ENCODE peak calls at places on chromosomes 12 and 14, in nine cellular contexts. One of them, this sample, is unnamed.
A peak's percentile ranks its signal among the peaks of the same experiment; 100 is the strongest.

GRCh38 chr14:78519863-78520262 is 349.7 kb downstream of the NRXN3 start:
- DNase-seq in fibroblast of lung: peak; percentile 6
- DNase-seq in sigmoid colon: no peak
- DNase-seq in K562: peak; percentile 20
- DNase-seq in osteoblast: no peak
- DNase-seq in HCT116: no peak
- DNase-seq in upper lobe of right lung: no peak
- DNase-seq in transverse colon: peak; percentile 8
- DNase-seq in IMR-90: peak; percentile 4
- DNase-seq in this sample: no peak

GRCh38 chr14:77303417-77304156 is 17.1 kb downstream of the POMT2 start:
- DNase-seq in fibroblast of lung: peak; percentile 91
- DNase-seq in sigmoid colon: no peak
- DNase-seq in K562: peak; percentile 28
- DNase-seq in osteoblast: peak; percentile 95
- DNase-seq in HCT116: peak; percentile 54
- DNase-seq in upper lobe of right lung: no peak
- DNase-seq in transverse colon: no peak
- DNase-seq in IMR-90: peak; percentile 97
- DNase-seq in this sample: no peak

GRCh38 chr12:96409734-96410133 is 9.5 kb upstream of the CDK17 start:
- DNase-seq in fibroblast of lung: no peak
- DNase-seq in sigmoid colon: no peak
- DNase-seq in K562: no peak
- DNase-seq in osteoblast: no peak
- DNase-seq in HCT116: no peak
- DNase-seq in upper lobe of right lung: no peak
- DNase-seq in transverse colon: no peak
- DNase-seq in IMR-90: no peak
- DNase-seq in this sample: no peak

GRCh38 chr14:82075566-82075965 is 541.9 kb upstream of the SEL1L start:
- DNase-seq in fibroblast of lung: no peak
- DNase-seq in sigmoid colon: no peak
- DNase-seq in K562: no peak
- DNase-seq in osteoblast: no peak
- DNase-seq in HCT116: no peak
- DNase-seq in upper lobe of right lung: no peak
- DNase-seq in transverse colon: no peak
- DNase-seq in IMR-90: no peak
- DNase-seq in this sample: no peak

GRCh38 chr12:96176575-96176974 is 17.6 kb upstream of the ELK3 start:
- DNase-seq in fibroblast of lung: no peak
- DNase-seq in sigmoid colon: no peak
- DNase-seq in K562: no peak
- DNase-seq in osteoblast: no peak
- DNase-seq in HCT116: no peak
- DNase-seq in upper lobe of right lung: no peak
- DNase-seq in transverse colon: no peak
- DNase-seq in IMR-90: no peak
- DNase-seq in this sample: no peak

GRCh38 chr14:97413991-97414717 is 617.0 kb downstream of the VRK1 start:
- DNase-seq in fibroblast of lung: no peak
- DNase-seq in sigmoid colon: no peak
- DNase-seq in K562: no peak
- DNase-seq in osteoblast: no peak
- DNase-seq in HCT116: no peak
- DNase-seq in upper lobe of right lung: no peak
- DNase-seq in transverse colon: no peak
- DNase-seq in IMR-90: no peak
- DNase-seq in this sample: no peak

GRCh38 chr12:70964867-70965469 is 44.4 kb upstream of the PTPRR start:
- DNase-seq in fibroblast of lung: no peak
- DNase-seq in sigmoid colon: no peak
- DNase-seq in K562: no peak
- DNase-seq in osteoblast: no peak
- DNase-seq in HCT116: no peak
- DNase-seq in upper lobe of right lung: no peak
- DNase-seq in transverse colon: no peak
- DNase-seq in IMR-90: no peak
- DNase-seq in this sample: no peak

GRCh38 chr12:51915951-51916350 is 8.6 kb downstream of the ACVRL1 start:
- DNase-seq in fibroblast of lung: no peak
- DNase-seq in sigmoid colon: peak; percentile 38
- DNase-seq in K562: no peak
- DNase-seq in osteoblast: no peak
- DNase-seq in HCT116: no peak
- DNase-seq in upper lobe of right lung: no peak
- DNase-seq in transverse colon: no peak
- DNase-seq in IMR-90: no peak
- DNase-seq in this sample: no peak

GRCh38 chr12:96063046-96063445 is 27.7 kb upstream of the LTA4H start:
- DNase-seq in fibroblast of lung: peak; percentile 58
- DNase-seq in sigmoid colon: no peak
- DNase-seq in K562: no peak
- DNase-seq in osteoblast: peak; percentile 72
- DNase-seq in HCT116: no peak
- DNase-seq in upper lobe of right lung: no peak
- DNase-seq in transverse colon: no peak
- DNase-seq in IMR-90: peak; percentile 25
- DNase-seq in this sample: no peak

GRCh38 chr12:103851127-103851526 is 10.1 kb upstream of the NT5DC3 start:
- DNase-seq in fibroblast of lung: no peak
- DNase-seq in sigmoid colon: no peak
- DNase-seq in K562: no peak
- DNase-seq in osteoblast: peak; percentile 76
- DNase-seq in HCT116: no peak
- DNase-seq in upper lobe of right lung: no peak
- DNase-seq in transverse colon: no peak
- DNase-seq in IMR-90: peak; percentile 49
- DNase-seq in this sample: no peak

GRCh38 chr12:53752651-53753050 is 872 bp upstream of the CISTR start:
- DNase-seq in fibroblast of lung: no peak
- DNase-seq in sigmoid colon: no peak
- DNase-seq in K562: no peak
- DNase-seq in osteoblast: no peak
- DNase-seq in HCT116: no peak
- DNase-seq in upper lobe of right lung: no peak
- DNase-seq in transverse colon: no peak
- DNase-seq in IMR-90: no peak
- DNase-seq in this sample: no peak
- H3K4me1 ChIP-seq in fibroblast of lung: peaks cover 5% of the 10 kb centered on the region
- H3K4me1 ChIP-seq in sigmoid colon: peaks cover 43% of the 10 kb centered on the region
- H3K4me1 ChIP-seq in K562: peaks cover 19% of the 10 kb centered on the region
- H3K4me1 ChIP-seq in osteoblast: peaks cover 14% of the 10 kb centered on the region
- H3K4me1 ChIP-seq in HCT116: peaks cover 3% of the 10 kb centered on the region
- H3K4me1 ChIP-seq in upper lobe of right lung: peaks cover 30% of the 10 kb centered on the region
- H3K4me1 ChIP-seq in transverse colon: peaks cover 12% of the 10 kb centered on the region
- H3K4me1 ChIP-seq in IMR-90: peaks cover 6% of the 10 kb centered on the region
- H3K4me1 ChIP-seq in this sample: peaks cover 18% of the 10 kb centered on the region

GRCh38 chr14:49193365-49194050 is 392.7 kb downstream of the RPS29 start:
- DNase-seq in fibroblast of lung: no peak
- DNase-seq in sigmoid colon: no peak
- DNase-seq in K562: no peak
- DNase-seq in osteoblast: no peak
- DNase-seq in HCT116: no peak
- DNase-seq in upper lobe of right lung: no peak
- DNase-seq in transverse colon: no peak
- DNase-seq in IMR-90: no peak
- DNase-seq in this sample: no peak
- H3K4me3 ChIP-seq in fibroblast of lung: no peak overlapping the region
- H3K4me3 ChIP-seq in sigmoid colon: no peak overlapping the region
- H3K4me3 ChIP-seq in K562: no peak overlapping the region
- H3K4me3 ChIP-seq in osteoblast: no peak overlapping the region
- H3K4me3 ChIP-seq in HCT116: no peak overlapping the region
- H3K4me3 ChIP-seq in upper lobe of right lung: no peak overlapping the region
- H3K4me3 ChIP-seq in transverse colon: no peak overlapping the region
- H3K4me3 ChIP-seq in IMR-90: no peak overlapping the region
- H3K4me3 ChIP-seq in this sample: no peak overlapping the region

GRCh38 chr14:37018571-37019240 is 153.7 kb downstream of the SLC25A21 start:
- DNase-seq in fibroblast of lung: no peak
- DNase-seq in sigmoid colon: no peak
- DNase-seq in K562: no peak
- DNase-seq in osteoblast: no peak
- DNase-seq in HCT116: no peak
- DNase-seq in upper lobe of right lung: no peak
- DNase-seq in transverse colon: no peak
- DNase-seq in IMR-90: no peak
- DNase-seq in this sample: no peak

GRCh38 chr14:37027188-37027824 is 145.1 kb downstream of the SLC25A21 start:
- DNase-seq in fibroblast of lung: no peak
- DNase-seq in sigmoid colon: no peak
- DNase-seq in K562: no peak
- DNase-seq in osteoblast: no peak
- DNase-seq in HCT116: no peak
- DNase-seq in upper lobe of right lung: no peak
- DNase-seq in transverse colon: no peak
- DNase-seq in IMR-90: no peak
- DNase-seq in this sample: no peak

GRCh38 chr14:37021406-37021805 is 151.0 kb downstream of the SLC25A21 start:
- DNase-seq in fibroblast of lung: no peak
- DNase-seq in sigmoid colon: no peak
- DNase-seq in K562: no peak
- DNase-seq in osteoblast: no peak
- DNase-seq in HCT116: no peak
- DNase-seq in upper lobe of right lung: no peak
- DNase-seq in transverse colon: no peak
- DNase-seq in IMR-90: no peak
- DNase-seq in this sample: no peak

GRCh38 chr14:37019488-37019887 is 152.9 kb downstream of the SLC25A21 start:
- DNase-seq in fibroblast of lung: no peak
- DNase-seq in sigmoid colon: no peak
- DNase-seq in K562: no peak
- DNase-seq in osteoblast: no peak
- DNase-seq in HCT116: no peak
- DNase-seq in upper lobe of right lung: no peak
- DNase-seq in transverse colon: no peak
- DNase-seq in IMR-90: no peak
- DNase-seq in this sample: no peak

DNA sequence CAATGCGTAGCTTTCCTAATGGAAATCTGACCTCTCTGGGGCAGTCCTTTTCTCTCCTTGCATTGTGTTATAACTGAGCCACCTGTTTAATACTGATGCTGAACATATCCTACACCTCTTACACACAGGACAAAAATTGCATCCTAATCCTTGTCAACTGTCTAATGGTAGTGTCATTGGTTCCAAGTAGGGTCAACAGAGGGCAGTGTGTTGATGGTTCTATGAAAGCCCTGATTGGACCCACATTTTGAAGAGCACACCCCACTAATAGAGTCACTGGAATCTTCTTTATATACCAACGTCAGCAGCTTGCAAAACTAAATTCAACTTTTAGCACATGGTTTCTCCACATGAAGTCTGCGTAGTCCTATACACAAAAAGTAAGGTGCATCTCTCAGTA is 148.2 kb downstream of the SLC25A21 start:
- DNase-seq in fibroblast of lung: no peak
- DNase-seq in sigmoid colon: no peak
- DNase-seq in K562: peak; percentile 7
- DNase-seq in osteoblast: no peak
- DNase-seq in HCT116: no peak
- DNase-seq in upper lobe of right lung: no peak
- DNase-seq in transverse colon: no peak
- DNase-seq in IMR-90: no peak
- DNase-seq in this sample: no peak
- TF ChIP-seq CTCF in fibroblast of lung: no peak
- TF ChIP-seq CTCF in sigmoid colon: no peak
- TF ChIP-seq CTCF in K562: peak; percentile 19
- TF ChIP-seq CTCF in osteoblast: no peak
- TF ChIP-seq CTCF in HCT116: peak; percentile 37
- TF ChIP-seq CTCF in upper lobe of right lung: no peak
- TF ChIP-seq CTCF in transverse colon: no peak
- TF ChIP-seq CTCF in IMR-90: no peak
- TF ChIP-seq CTCF in this sample: no peak

GRCh38 chr12:88419794-88420193 is 160.5 kb downstream of the KITLG start:
- DNase-seq in fibroblast of lung: no peak
- DNase-seq in sigmoid colon: no peak
- DNase-seq in K562: no peak
- DNase-seq in osteoblast: no peak
- DNase-seq in HCT116: no peak
- DNase-seq in upper lobe of right lung: no peak
- DNase-seq in transverse colon: no peak
- DNase-seq in IMR-90: peak; percentile 17
- DNase-seq in this sample: no peak
- H3K4me1 ChIP-seq in fibroblast of lung: peaks cover 9% of the 10 kb centered on the region
- H3K4me1 ChIP-seq in sigmoid colon: peaks cover 31% of the 10 kb centered on the region
- H3K4me1 ChIP-seq in K562: no peaks in the 10 kb centered on the region
- H3K4me1 ChIP-seq in osteoblast: peaks cover 43% of the 10 kb centered on the region
- H3K4me1 ChIP-seq in HCT116: no peaks in the 10 kb centered on the region
- H3K4me1 ChIP-seq in upper lobe of right lung: peaks cover 3% of the 10 kb centered on the region
- H3K4me1 ChIP-seq in transverse colon: no peaks in the 10 kb centered on the region
- H3K4me1 ChIP-seq in IMR-90: peaks cover 11% of the 10 kb centered on the region
- H3K4me1 ChIP-seq in this sample: no peaks in the 10 kb centered on the region

GRCh38 chr12:114687269-114687605 is 3.3 kb upstream of the TBX3 start:
- DNase-seq in fibroblast of lung: no peak
- DNase-seq in sigmoid colon: no peak
- DNase-seq in K562: no peak
- DNase-seq in osteoblast: peak; percentile 44
- DNase-seq in HCT116: no peak
- DNase-seq in upper lobe of right lung: no peak
- DNase-seq in transverse colon: no peak
- DNase-seq in IMR-90: no peak
- DNase-seq in this sample: no peak
- H3K4me3 ChIP-seq in fibroblast of lung: no peak overlapping the region
- H3K4me3 ChIP-seq in sigmoid colon: no peak overlapping the region
- H3K4me3 ChIP-seq in K562: no peak overlapping the region
- H3K4me3 ChIP-seq in osteoblast: no peak overlapping the region
- H3K4me3 ChIP-seq in HCT116: no peak overlapping the region
- H3K4me3 ChIP-seq in upper lobe of right lung: no peak overlapping the region
- H3K4me3 ChIP-seq in transverse colon: no peak overlapping the region
- H3K4me3 ChIP-seq in IMR-90: no peak overlapping the region
- H3K4me3 ChIP-seq in this sample: no peak overlapping the region

GRCh38 chr12:116535241-116535640 is 23.9 kb upstream of the MAP1LC3B2 start:
- DNase-seq in fibroblast of lung: no peak
- DNase-seq in sigmoid colon: no peak
- DNase-seq in K562: no peak
- DNase-seq in osteoblast: no peak
- DNase-seq in HCT116: no peak
- DNase-seq in upper lobe of right lung: no peak
- DNase-seq in transverse colon: no peak
- DNase-seq in IMR-90: no peak
- DNase-seq in this sample: no peak
- TF ChIP-seq CTCF in fibroblast of lung: no peak
- TF ChIP-seq CTCF in sigmoid colon: no peak
- TF ChIP-seq CTCF in K562: no peak
- TF ChIP-seq CTCF in osteoblast: no peak
- TF ChIP-seq CTCF in HCT116: no peak
- TF ChIP-seq CTCF in upper lobe of right lung: no peak
- TF ChIP-seq CTCF in transverse colon: no peak
- TF ChIP-seq CTCF in IMR-90: no peak
- TF ChIP-seq CTCF in this sample: no peak

GRCh38 chr14:81031488-81031887 is 76.1 kb downstream of the TSHR start:
- DNase-seq in fibroblast of lung: no peak
- DNase-seq in sigmoid colon: no peak
- DNase-seq in K562: no peak
- DNase-seq in osteoblast: no peak
- DNase-seq in HCT116: no peak
- DNase-seq in upper lobe of right lung: no peak
- DNase-seq in transverse colon: no peak
- DNase-seq in IMR-90: no peak
- DNase-seq in this sample: no peak
- H3K4me1 ChIP-seq in fibroblast of lung: no peaks in the 10 kb centered on the region
- H3K4me1 ChIP-seq in sigmoid colon: no peaks in the 10 kb centered on the region
- H3K4me1 ChIP-seq in K562: no peaks in the 10 kb centered on the region
- H3K4me1 ChIP-seq in osteoblast: no peaks in the 10 kb centered on the region
- H3K4me1 ChIP-seq in HCT116: no peaks in the 10 kb centered on the region
- H3K4me1 ChIP-seq in upper lobe of right lung: no peaks in the 10 kb centered on the region
- H3K4me1 ChIP-seq in transverse colon: no peaks in the 10 kb centered on the region
- H3K4me1 ChIP-seq in IMR-90: no peaks in the 10 kb centered on the region
- H3K4me1 ChIP-seq in this sample: no peaks in the 10 kb centered on the region

This sample was measured in ascending aorta.